ENCODE peak calls at places on chromosomes 6 and 20, in five cellular contexts. R is stomach, M is HepG2, B is sigmoid colon, N is upper lobe of left lung. F is an unnamed sample.

GRCh38 chr6:109308018-109308492 is 74.2 kb downstream of the CD164 start:
- DNase-seq in R (peak; percentile 65), M (peak; percentile 31), B (no peak), N (no peak), F (peak; percentile 74)

GRCh38 chr6:156991971-156992370 is 214.8 kb downstream of the ARID1B start:
- DNase-seq in R (no peak), M (peak; percentile 83), B (no peak), N (no peak), F (no peak)

GRCh38 chr6:142297996-142298753 is 3.6 kb upstream of the ADGRG6 start:
- DNase-seq in R (no peak), M (peak; percentile 97), B (no peak), N (no peak), F (no peak)

GRCh38 chr20:63553251-63553932 is 567 bp upstream of the FNDC11 start:
- DNase-seq in R (peak; percentile 85), M (peak; percentile 40), B (peak; percentile 91), N (peak; percentile 93), F (peak; percentile 86)

GRCh38 chr6:145116591-145117178 is 618.6 kb downstream of the EPM2A start:
- DNase-seq in R (no peak), M (no peak), B (no peak), N (no peak), F (no peak)

GRCh38 chr6:116210750-116211425 is 43.0 kb downstream of the TSPYL4 start:
- DNase-seq in R (no peak), M (no peak), B (no peak), N (no peak), F (no peak)

GRCh38 chr6:72760130-72760793 is 138.4 kb downstream of the KCNQ5 start:
- DNase-seq in R (no peak), M (no peak), B (no peak), N (no peak), F (no peak)

GRCh38 chr6:170051229-170052172 is 239.4 kb downstream of the DLL1 start:
- DNase-seq in R (peak; percentile 17), M (no peak), B (peak; percentile 68), N (peak; percentile 60), F (peak; percentile 5)

GRCh38 chr6:1329708-1330107 is 17.8 kb downstream of the FOXQ1 start:
- DNase-seq in R (no peak), M (no peak), B (no peak), N (no peak), F (no peak)

GRCh38 chr6:1337791-1338190 is 25.9 kb downstream of the FOXQ1 start:
- DNase-seq in R (no peak), M (no peak), B (no peak), N (no peak), F (no peak)

GRCh38 chr6:1334725-1335124 is 22.8 kb downstream of the FOXQ1 start:
- DNase-seq in R (no peak), M (no peak), B (no peak), N (no peak), F (no peak)

GRCh38 chr6:1336246-1336843 is 24.4 kb downstream of the FOXQ1 start:
- DNase-seq in R (peak; percentile 76), M (peak; percentile 90), B (no peak), N (no peak), F (peak; percentile 69)

GRCh38 chr6:1335367-1336037 is 23.6 kb downstream of the FOXQ1 start:
- DNase-seq in R (peak; percentile 84), M (peak; percentile 98), B (no peak), N (no peak), F (peak; percentile 68)
- TF ChIP-seq POLR2AphosphoS5 in R (peak; percentile 61), M (peak; percentile 44), B (no peak), N (peak; percentile 53), F (peak; percentile 33)

GRCh38 chr6:161246725-161247124 is 27.1 kb downstream of the AGPAT4 start:
- DNase-seq in R (no peak), M (no peak), B (no peak), N (no peak), F (no peak)

GRCh38 chr6:161242113-161242512 is 31.7 kb downstream of the AGPAT4 start:
- DNase-seq in R (no peak), M (no peak), B (no peak), N (no peak), F (no peak)

GRCh38 chr6:161245363-161245762 is 28.5 kb downstream of the AGPAT4 start:
- DNase-seq in R (no peak), M (no peak), B (peak; percentile 7), N (no peak), F (no peak)

GRCh38 chr6:161244725-161245124 is 29.1 kb downstream of the AGPAT4 start:
- DNase-seq in R (no peak), M (no peak), B (peak; percentile 40), N (no peak), F (no peak)

GRCh38 chr6:161242779-161243693 is 30.8 kb downstream of the AGPAT4 start:
- DNase-seq in R (no peak), M (no peak), B (peak; percentile 60), N (peak; percentile 80), F (no peak)
- H3K4me3 ChIP-seq in R (no peak overlapping the region), M (no peak overlapping the region), B (no peak overlapping the region), N (no peak overlapping the region), F (no peak overlapping the region)

GRCh38 chr6:35343835-35344550 is 1.6 kb downstream of the PPARD start:
- DNase-seq in R (no peak), M (no peak), B (peak; percentile 28), N (no peak), F (no peak)

GRCh38 chr6:35341557-35341956 is 801 bp upstream of the PPARD start:
- DNase-seq in R (no peak), M (no peak), B (no peak), N (no peak), F (no peak)

GRCh38 chr6:35342258-35343091 is at the start of gene PPARD:
- DNase-seq in R (peak; percentile 99), M (peak; percentile 93), B (peak; percentile 99), N (peak; percentile 100), F (peak; percentile 99)

DNA sequence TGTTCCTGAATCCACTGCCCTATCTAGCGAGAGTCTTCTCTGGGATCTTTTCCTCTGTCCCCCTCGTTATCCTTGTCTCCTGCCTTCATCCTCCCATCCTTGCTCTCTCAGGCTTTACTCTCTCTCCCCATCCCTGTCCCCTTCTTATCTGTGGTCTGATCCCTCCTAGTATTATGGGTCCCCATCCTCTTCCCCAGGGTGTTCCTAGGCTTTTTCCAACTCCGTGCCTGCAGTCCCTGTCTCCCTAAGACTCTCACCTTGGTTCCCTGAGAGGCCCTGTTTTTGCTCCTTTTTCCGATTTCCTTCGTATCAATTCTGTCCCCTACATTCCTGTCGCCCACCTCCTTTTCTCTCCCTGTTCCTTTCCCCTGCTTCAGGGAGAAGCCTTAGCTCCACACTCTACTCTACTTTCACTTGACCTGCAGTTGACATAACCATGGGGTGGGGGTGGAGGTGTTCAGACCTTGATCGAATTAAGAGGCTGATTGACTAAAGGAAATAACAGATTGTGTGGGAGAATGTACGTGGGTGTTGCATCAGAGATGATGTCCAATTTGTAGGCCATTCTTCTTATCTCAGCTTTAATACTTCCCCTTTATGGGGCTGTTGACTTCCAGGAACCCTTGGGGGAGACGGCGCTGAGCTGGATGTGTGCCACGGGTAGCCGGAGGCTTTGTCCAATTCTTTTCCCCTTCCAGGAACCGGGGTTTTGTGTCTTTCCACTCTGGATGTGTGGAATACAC is 905 bp downstream of the PPARD start:
- DNase-seq in R (peak; percentile 43), M (no peak), B (peak; percentile 81), N (no peak), F (peak; percentile 47)
- TF ChIP-seq EP300 in R (no peak), M (no peak), B (no peak), N (peak; percentile 42), F (no peak)

GRCh38 chr6:52360601-52361346 is 1.2 kb upstream of the PAQR8 start:
- DNase-seq in R (no peak), M (no peak), B (no peak), N (no peak), F (peak; percentile 34)
- TF ChIP-seq POLR2AphosphoS5 in R (no peak), M (no peak), B (peak; percentile 3), N (no peak), F (no peak)

DNA sequence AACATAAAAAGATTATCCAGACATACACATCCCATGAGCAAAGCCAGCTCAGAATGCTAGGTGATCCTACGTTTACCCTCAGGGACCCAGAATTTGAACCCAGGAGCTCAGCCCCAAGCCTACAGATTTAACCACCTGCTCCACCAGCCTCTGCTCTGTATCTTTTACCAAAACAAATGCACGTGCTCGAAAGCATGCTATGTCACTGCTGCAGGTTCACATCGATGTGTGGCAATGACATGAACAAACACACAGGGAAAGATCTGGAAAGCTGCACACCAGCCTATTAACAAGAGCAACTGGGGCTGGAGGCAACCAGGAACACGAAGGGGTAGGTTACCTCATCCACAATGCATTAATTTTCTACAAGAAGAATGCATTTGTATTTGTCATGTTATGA is 32.1 kb downstream of the PREX1 start:
- DNase-seq in R (no peak), M (no peak), B (no peak), N (no peak), F (no peak)
- H3K4me3 ChIP-seq in R (no peak overlapping the region), M (no peak overlapping the region), B (no peak overlapping the region), N (no peak overlapping the region), F (no peak overlapping the region)

GRCh38 chr20:416950-417800 is 9.1 kb downstream of the RBCK1 start:
- DNase-seq in R (no peak), M (no peak), B (no peak), N (no peak), F (no peak)

GRCh38 chr20:418858-419365 is 10.8 kb downstream of the RBCK1 start:
- DNase-seq in R (no peak), M (no peak), B (no peak), N (no peak), F (no peak)

GRCh38 chr20:414161-414560 is 6.1 kb downstream of the RBCK1 start:
- DNase-seq in R (no peak), M (no peak), B (no peak), N (no peak), F (no peak)

GRCh38 chr20:417801-418342 is 9.8 kb downstream of the RBCK1 start:
- DNase-seq in R (no peak), M (no peak), B (no peak), N (peak; percentile 69), F (no peak)

DNA sequence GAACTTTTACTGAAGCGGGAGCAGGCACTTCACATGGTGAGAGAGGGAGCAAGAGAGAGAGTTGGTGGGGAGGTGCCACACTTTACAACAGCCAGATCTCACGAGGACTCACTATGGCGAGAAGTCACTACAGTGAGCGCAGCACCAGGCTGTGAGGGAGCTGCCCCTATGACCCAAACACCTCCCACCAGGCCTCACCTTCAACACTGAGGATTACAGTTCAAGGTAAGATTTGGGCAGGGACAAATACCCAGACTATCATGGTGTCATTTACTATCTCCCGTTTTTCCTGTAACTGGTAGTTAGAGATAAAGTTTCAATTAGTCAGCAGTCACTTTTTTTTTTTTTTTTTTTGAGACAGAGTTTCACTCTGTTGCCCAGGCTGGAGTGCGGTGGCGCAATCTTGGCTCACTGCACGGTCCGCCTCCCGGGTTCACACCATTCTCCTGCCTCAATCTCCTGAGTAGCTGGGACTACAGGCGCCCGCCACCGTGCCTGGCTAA is 7.8 kb downstream of the RBCK1 start:
- DNase-seq in R (no peak), M (no peak), B (no peak), N (peak; percentile 85), F (no peak)
- TF ChIP-seq EP300 in R (no peak), M (no peak), B (no peak), N (no peak), F (no peak)

GRCh38 chr20:47353697-47354387 is 2.7 kb downstream of the ZMYND8 start:
- DNase-seq in R (no peak), M (no peak), B (no peak), N (no peak), F (no peak)
- TF ChIP-seq POLR2AphosphoS5 in R (no peak), M (peak; percentile 45), B (no peak), N (no peak), F (no peak)